ENCODE peak calls at places on chromosomes 16 and 17, in seven cellular contexts. M, R, Y, J, W, T and F are unnamed samples.
A peak's percentile ranks its signal among the peaks of the same experiment; 100 is the strongest.

GRCh38 chr16:72924918-72925630 is 122.9 kb downstream of the ZFHX3 start:
- DNase-seq in R (no peak), W (no peak), J (no peak), M (no peak), Y (no peak), T (no peak), F (no peak)

GRCh38 chr16:57704905-57705852 is 10.6 kb downstream of the DRC7 start:
- DNase-seq in J (no peak), Y (no peak), M (no peak), R (peak; percentile 15), W (no peak), T (no peak), F (no peak)

GRCh38 chr17:11564483-11565380 is 33.5 kb upstream of the DNAH9 start:
- DNase-seq in M (no peak), W (no peak), J (no peak), Y (no peak), R (no peak), T (no peak), F (no peak)

GRCh38 chr17:67360880-67361279 is 5.5 kb downstream of the PSMD12 start:
- DNase-seq in M (no peak), R (no peak), W (no peak), T (no peak), Y (no peak), J (no peak), F (no peak)

GRCh38 chr16:31215287-31216115 is 1.4 kb downstream of the PYDC1 start:
- DNase-seq in Y (no peak), R (peak; percentile 73), M (no peak), W (peak; percentile 66), T (no peak), J (peak; percentile 73), F (no peak)

GRCh38 chr17:17516315-17516930 is 20.2 kb upstream of the RASD1 start:
- DNase-seq in W (no peak), R (peak; percentile 21), M (no peak), J (no peak), Y (no peak), T (no peak), F (no peak)

GRCh38 chr17:42700890-42701289 is 18.6 kb downstream of the CNTNAP1 start:
- DNase-seq in R (no peak), J (no peak), M (no peak), T (no peak), Y (no peak), W (no peak), F (no peak)

GRCh38 chr17:838486-838885 is 56.3 kb downstream of the MRM3 start:
- DNase-seq in T (no peak), Y (no peak), W (no peak), R (no peak), M (no peak), J (no peak), F (no peak)

GRCh38 chr16:71542377-71542776 is 16.2 kb downstream of the CHST4 start:
- DNase-seq in M (no peak), Y (no peak), J (peak; percentile 56), R (peak; percentile 61), T (no peak), W (peak; percentile 60), F (no peak)

GRCh38 chr16:69563605-69564580 is 1.9 kb upstream of the NFAT5 start:
- DNase-seq in J (peak; percentile 89), M (no peak), R (no peak), Y (no peak), W (no peak), T (no peak), F (peak; percentile 49)

GRCh38 chr16:67926181-67926742 is 5.4 kb downstream of the CTRL start:
- DNase-seq in W (no peak), M (no peak), R (no peak), Y (no peak), T (no peak), J (no peak), F (no peak)

GRCh38 chr17:14926526-14927122 is 338.5 kb downstream of the PMP22 start:
- DNase-seq in M (peak; percentile 51), W (peak; percentile 26), R (no peak), T (no peak), Y (no peak), J (peak; percentile 76), F (peak; percentile 22)

GRCh38 chr17:38703742-38704644 is 1.1 kb upstream of the MLLT6 start:
- DNase-seq in R (peak; percentile 83), J (peak; percentile 43), T (peak; percentile 32), M (no peak), Y (no peak), W (peak; percentile 93), F (no peak)

GRCh38 chr16:67198238-67198734 is 645 bp upstream of the ELMO3 start:
- DNase-seq in J (no peak), R (no peak), W (peak; percentile 78), M (no peak), T (no peak), Y (peak; percentile 54), F (peak; percentile 36)

GRCh38 chr16:59601452-59601851 is 867.3 kb upstream of the GOT2 start:
- DNase-seq in J (no peak), R (no peak), Y (no peak), M (no peak), T (no peak), W (no peak), F (no peak)

GRCh38 chr17:71760062-71760720 is 360.6 kb upstream of the SOX9 start:
- DNase-seq in R (no peak), J (no peak), Y (peak; percentile 23), W (no peak), M (peak; percentile 49), T (no peak), F (peak; percentile 26)

GRCh38 chr17:2192367-2193028 is 111.1 kb downstream of the SMG6 start:
- DNase-seq in T (no peak), J (no peak), W (peak; percentile 19), R (peak; percentile 66), M (peak; percentile 93), Y (peak; percentile 82), F (peak; percentile 41)

GRCh38 chr16:46757339-46758050 is 9.4 kb upstream of the MYLK3 start:
- DNase-seq in Y (no peak), W (no peak), R (no peak), J (no peak), T (no peak), M (no peak), F (no peak)

GRCh38 chr16:55506708-55507107 is 2.2 kb upstream of the LPCAT2 start:
- DNase-seq in R (no peak), T (no peak), J (no peak), M (no peak), Y (no peak), W (no peak), F (no peak)

GRCh38 chr16:69073181-69073669 is 32.2 kb upstream of the HAS3 start:
- DNase-seq in M (no peak), Y (peak; percentile 92), R (no peak), W (no peak), J (no peak), T (no peak), F (peak; percentile 88)

GRCh38 chr16:68446941-68447675 is 1.2 kb downstream of the SMPD3 start:
- DNase-seq in Y (no peak), M (no peak), J (no peak), W (no peak), R (no peak), T (no peak), F (no peak)

GRCh38 chr16:8594149-8594666 is 3.9 kb upstream of the TMEM114 start:
- DNase-seq in T (no peak), W (no peak), M (no peak), R (no peak), Y (peak; percentile 35), J (no peak), F (peak; percentile 22)

GRCh38 chr16:86883583-86884188 is 305.3 kb downstream of the FOXL1 start:
- DNase-seq in M (no peak), R (peak; percentile 11), T (no peak), Y (no peak), J (no peak), W (no peak), F (no peak)

GRCh38 chr17:81417879-81418709 is 22.8 kb downstream of the BAHCC1 start:
- DNase-seq in J (no peak), W (no peak), R (no peak), Y (no peak), M (no peak), T (no peak), F (no peak)
- H3K27ac ChIP-seq in J (no peak overlapping the region), W (peak overlapping the region; percentile 82), R (peak overlapping the region; percentile 34), Y (no peak overlapping the region), M (no peak overlapping the region), T (peak overlapping the region; percentile 96), F (no peak overlapping the region)

GRCh38 chr16:88367560-88367959 is 15.2 kb upstream of the ZNF469 start:
- DNase-seq in T (no peak), J (no peak), R (no peak), Y (no peak), W (no peak), M (no peak), F (no peak)
- H3K27ac ChIP-seq in T (no peak overlapping the region), J (no peak overlapping the region), R (no peak overlapping the region), Y (no peak overlapping the region), W (no peak overlapping the region), M (no peak overlapping the region), F (no peak overlapping the region)

GRCh38 chr17:61361084-61361483 is 38.6 kb upstream of the TBX2 start:
- DNase-seq in W (no peak), Y (no peak), T (no peak), M (peak; percentile 50), J (no peak), R (no peak), F (no peak)

GRCh38 chr17:61362396-61362795 is 37.2 kb upstream of the TBX2 start:
- DNase-seq in M (no peak), J (no peak), Y (no peak), R (no peak), T (no peak), W (no peak), F (no peak)

GRCh38 chr17:61363601-61364462 is 35.8 kb upstream of the TBX2 start:
- DNase-seq in Y (no peak), J (no peak), T (no peak), W (no peak), M (no peak), R (no peak), F (no peak)

GRCh38 chr17:61362852-61363600 is 36.6 kb upstream of the TBX2 start:
- DNase-seq in M (no peak), R (no peak), T (no peak), Y (no peak), W (no peak), J (no peak), F (no peak)

DNA sequence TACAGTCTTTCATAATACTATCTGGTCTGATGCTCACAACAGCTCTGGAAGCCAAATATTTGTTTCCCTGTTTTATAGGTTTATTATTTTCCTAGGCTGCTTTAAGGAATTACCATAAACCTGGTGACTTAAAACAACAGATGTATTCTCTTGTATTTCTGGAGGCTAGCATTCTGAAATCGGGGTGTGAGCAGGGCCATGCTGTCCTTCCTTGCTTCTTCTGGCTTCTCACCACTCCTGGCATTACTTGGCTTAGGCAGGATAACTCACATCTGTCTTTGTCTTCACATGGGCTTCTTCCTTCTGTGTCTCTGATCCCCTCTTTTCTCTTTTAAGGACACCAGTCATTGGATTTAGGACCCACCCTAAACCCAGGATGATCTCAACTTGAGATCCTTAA is 39.3 kb upstream of the TBX2 start:
- DNase-seq in J (no peak), M (no peak), T (no peak), Y (no peak), R (no peak), W (no peak), F (no peak)
- H3K27ac ChIP-seq in J (no peak overlapping the region), M (no peak overlapping the region), T (no peak overlapping the region), Y (no peak overlapping the region), R (no peak overlapping the region), W (no peak overlapping the region), F (no peak overlapping the region)

GRCh38 chr16:3625331-3625730 is 13.9 kb upstream of the SLX4 start:
- DNase-seq in Y (no peak), W (no peak), J (no peak), M (no peak), T (no peak), R (no peak), F (no peak)

GRCh38 chr16:3623642-3624041 is 12.2 kb upstream of the SLX4 start:
- DNase-seq in J (no peak), T (no peak), M (no peak), R (no peak), Y (no peak), W (no peak), F (no peak)

GRCh38 chr16:3625911-3626732 is 14.7 kb upstream of the SLX4 start:
- DNase-seq in M (no peak), W (no peak), T (no peak), Y (no peak), J (no peak), R (no peak), F (no peak)
- H3K27ac ChIP-seq in M (no peak overlapping the region), W (no peak overlapping the region), T (no peak overlapping the region), Y (no peak overlapping the region), J (no peak overlapping the region), R (no peak overlapping the region), F (no peak overlapping the region)